ENCODE peak calls at places on chromosomes 5 and 9, in ten cellular contexts. N, F, W, X, J, O, I, Z, Y and V are unnamed samples.
A peak's percentile ranks its signal among the peaks of the same experiment; 100 is the strongest.

GRCh38 chr9:136735812-136736480 is 6.8 kb downstream of the LCN10 start:
- DNase-seq in I (no peak), J (no peak), Y (no peak), F (no peak), N (no peak), Z (no peak), X (no peak), O (no peak), W (no peak), V (peak; percentile 68)

GRCh38 chr5:130720355-130720754 is 444.7 kb downstream of the HINT1 start:
- DNase-seq in I (no peak), Z (peak; percentile 55), J (no peak), X (no peak), N (peak; percentile 11), F (no peak), O (no peak), Y (peak; percentile 23), W (no peak), V (no peak)

GRCh38 chr9:97412628-97413382 is 909 bp downstream of the TDRD7 start:
- DNase-seq in F (no peak), I (no peak), Z (peak; percentile 28), J (no peak), Y (peak; percentile 56), N (no peak), O (peak; percentile 28), X (peak; percentile 68), W (no peak), V (no peak)

GRCh38 chr5:143629871-143630658 is 181.9 kb upstream of the HMHB1 start:
- DNase-seq in X (no peak), O (no peak), N (no peak), Z (peak; percentile 23), J (no peak), F (no peak), Y (no peak), W (no peak), I (no peak), V (no peak)

GRCh38 chr9:128919409-128919808 is 1.4 kb upstream of the PHYHD1 start:
- DNase-seq in W (no peak), I (no peak), X (no peak), N (no peak), Y (no peak), J (no peak), O (no peak), Z (no peak), F (no peak), V (no peak)

GRCh38 chr5:125564336-125564975 is 818.0 kb upstream of the ZNF608 start:
- DNase-seq in I (no peak), Z (no peak), F (no peak), J (no peak), W (no peak), O (no peak), N (no peak), X (no peak), Y (no peak), V (no peak)

GRCh38 chr5:151459680-151460079 is 12.3 kb downstream of the SLC36A1 start:
- DNase-seq in X (no peak), F (no peak), N (no peak), I (no peak), W (no peak), O (no peak), Y (no peak), Z (no peak), J (no peak), V (no peak)

GRCh38 chr5:160906077-160906476 is 54.1 kb upstream of the ATP10B start:
- DNase-seq in X (no peak), N (no peak), J (no peak), O (no peak), W (no peak), Z (no peak), I (no peak), Y (no peak), F (no peak), V (no peak)

GRCh38 chr9:135174269-135174668 is 86.8 kb downstream of the OLFM1 start:
- DNase-seq in X (no peak), W (no peak), O (no peak), Z (no peak), I (no peak), J (no peak), F (no peak), N (no peak), Y (no peak), V (no peak)

GRCh38 chr5:171534009-171534895 is 114.8 kb downstream of the FGF18 start:
- DNase-seq in I (no peak), J (no peak), Y (no peak), F (no peak), O (no peak), X (peak; percentile 9), N (peak; percentile 61), W (no peak), Z (peak; percentile 52), V (no peak)

GRCh38 chr5:126383755-126384154 is 39.5 kb upstream of the GRAMD2B start:
- DNase-seq in J (no peak), X (no peak), N (no peak), W (no peak), Y (no peak), I (no peak), F (no peak), Z (no peak), O (no peak), V (no peak)

GRCh38 chr5:90949469-90950358 is 391.1 kb downstream of the ADGRV1 start:
- DNase-seq in W (no peak), F (no peak), Y (peak; percentile 36), J (no peak), Z (no peak), O (no peak), I (no peak), X (no peak), N (no peak), V (no peak)

GRCh38 chr5:14716755-14717752 is 52.5 kb downstream of the OTULIN start:
- DNase-seq in W (no peak), Z (no peak), J (no peak), I (no peak), O (no peak), N (no peak), X (no peak), Y (no peak), F (no peak), V (no peak)

GRCh38 chr5:134101686-134102439 is 12.6 kb upstream of the TCF7 start:
- DNase-seq in N (peak; percentile 93), X (no peak), O (no peak), W (no peak), F (peak; percentile 74), Y (peak; percentile 80), I (peak; percentile 43), J (peak; percentile 54), Z (no peak), V (peak; percentile 78)

DNA sequence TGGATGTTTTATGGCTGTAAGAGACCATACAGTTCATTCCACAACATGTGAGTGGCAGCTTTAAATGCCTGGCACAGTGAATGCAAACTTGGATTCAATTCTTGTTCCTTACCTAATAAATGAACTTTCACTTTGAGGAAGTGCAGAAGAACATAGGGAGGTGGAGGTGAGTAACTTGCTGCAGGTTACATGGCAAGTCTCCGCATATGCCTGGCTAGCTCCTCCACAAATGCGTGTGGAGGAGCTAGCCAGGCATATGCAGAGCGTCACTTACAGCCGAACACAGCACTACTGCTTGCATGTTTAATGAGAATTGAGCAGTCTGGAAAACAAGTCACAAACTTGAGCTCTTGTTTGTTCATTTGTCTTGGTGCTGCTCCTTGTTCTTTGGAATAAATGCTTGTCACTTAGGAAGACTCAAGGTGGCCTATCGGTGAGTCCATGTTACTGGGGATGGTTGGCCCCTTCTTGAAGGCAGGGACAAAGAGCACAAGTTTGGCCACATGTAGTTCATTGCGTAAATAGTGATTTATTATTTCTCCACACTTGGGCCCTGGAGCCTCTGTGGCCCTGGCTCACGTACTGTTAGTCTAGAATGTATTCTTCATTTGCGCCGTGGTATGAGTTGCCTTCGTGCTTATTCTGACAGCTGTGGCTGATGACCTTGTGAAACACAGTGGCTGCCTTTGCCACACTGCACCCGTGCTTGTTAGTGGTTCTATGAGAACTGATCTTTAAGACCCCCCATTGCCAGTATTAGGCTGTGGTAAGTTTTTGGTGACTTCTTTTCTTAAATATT is 3.1 kb downstream of the ISOC1 start:
- DNase-seq in J (no peak), O (no peak), X (no peak), I (no peak), Y (no peak), F (no peak), N (no peak), W (no peak), Z (no peak), V (no peak)
- H3K4me3 ChIP-seq in J (no peak overlapping the region), O (no peak overlapping the region), X (no peak overlapping the region), I (no peak overlapping the region), Y (no peak overlapping the region), F (no peak overlapping the region), N (no peak overlapping the region), W (no peak overlapping the region), Z (no peak overlapping the region), V (no peak overlapping the region)

GRCh38 chr9:3398232-3398648 is 127.6 kb downstream of the RFX3 start:
- DNase-seq in Z (no peak), F (no peak), J (no peak), O (peak; percentile 21), X (no peak), N (no peak), I (no peak), W (no peak), Y (no peak), V (no peak)
- H3K27ac ChIP-seq in Z (no peak overlapping the region), F (no peak overlapping the region), J (peak overlapping the region; percentile 8), O (no peak overlapping the region), X (no peak overlapping the region), N (no peak overlapping the region), I (peak overlapping the region; percentile 74), W (no peak overlapping the region), Y (no peak overlapping the region), V (no peak overlapping the region)

DNA sequence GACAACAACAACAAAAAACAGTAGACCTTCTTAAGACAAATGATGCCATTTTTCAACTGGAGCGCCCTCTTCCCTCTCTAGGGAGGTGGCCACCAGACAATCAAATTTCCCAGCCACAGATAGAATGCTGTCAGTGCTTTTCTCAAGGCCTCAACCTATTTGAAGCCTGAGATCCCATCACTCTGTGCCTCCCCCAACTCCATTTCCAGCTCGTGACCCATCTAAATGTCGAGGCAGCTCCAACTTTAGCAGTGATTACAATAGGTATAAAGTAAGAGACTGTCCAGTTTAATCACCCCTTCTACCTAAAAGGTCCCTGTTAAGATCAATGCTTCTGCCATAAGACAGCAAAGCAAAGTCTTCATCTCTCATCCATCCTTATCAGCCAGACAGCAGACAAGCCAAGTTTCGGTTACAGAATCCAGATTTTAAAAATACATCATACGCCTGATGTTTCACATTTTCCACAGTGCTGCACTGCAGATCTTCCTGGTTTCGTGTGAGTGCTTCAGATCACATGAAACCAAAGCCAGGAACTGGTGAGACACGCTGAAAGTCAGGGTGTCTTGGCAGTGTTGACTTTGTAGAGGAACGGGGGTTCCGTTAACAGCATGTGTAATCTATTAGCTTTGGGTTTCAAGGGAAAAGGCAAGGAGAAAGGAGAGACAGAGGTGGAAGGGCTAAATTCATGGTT is 447.8 kb downstream of the ENC1 start:
- DNase-seq in W (no peak), F (no peak), Y (no peak), J (no peak), X (no peak), N (no peak), I (no peak), O (peak; percentile 33), Z (no peak), V (no peak)
- H3K4me3 ChIP-seq in W (no peak overlapping the region), F (no peak overlapping the region), Y (no peak overlapping the region), J (no peak overlapping the region), X (no peak overlapping the region), N (no peak overlapping the region), I (no peak overlapping the region), O (no peak overlapping the region), Z (no peak overlapping the region), V (no peak overlapping the region)

DNA sequence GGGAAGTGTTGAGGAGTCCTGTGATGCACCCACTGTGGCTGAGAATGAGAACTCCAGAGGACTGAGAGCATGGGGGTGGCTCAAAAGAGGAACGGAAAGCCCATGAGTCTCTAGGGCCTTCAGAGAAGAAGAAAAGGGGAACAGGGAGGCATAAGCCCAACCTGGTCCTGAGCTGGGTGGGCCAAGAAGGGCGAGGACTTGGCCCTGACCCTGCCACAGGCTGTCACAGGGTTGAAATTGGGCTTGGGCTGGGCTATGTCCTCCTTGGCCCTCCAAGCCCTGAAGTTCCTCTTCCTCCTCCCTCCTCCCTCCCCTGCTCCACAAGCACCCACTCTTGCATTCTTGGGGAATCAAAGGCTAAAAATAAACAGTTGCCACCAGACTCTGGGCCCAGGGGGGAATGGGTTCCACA is 49.3 kb upstream of the PPARGC1B start:
- DNase-seq in J (no peak), N (no peak), X (peak; percentile 71), Y (no peak), Z (no peak), F (no peak), W (peak; percentile 86), O (peak; percentile 62), I (peak; percentile 84), V (no peak)
- H3K27ac ChIP-seq in J (no peak overlapping the region), N (no peak overlapping the region), X (no peak overlapping the region), Y (no peak overlapping the region), Z (no peak overlapping the region), F (no peak overlapping the region), W (no peak overlapping the region), O (no peak overlapping the region), I (peak overlapping the region; percentile 45), V (no peak overlapping the region)